ENCODE peak calls at places on chromosome 14, in five cellular contexts. C is IMR-90, E is ascending aorta, K is aorta, O is upper lobe of left lung. X is an unnamed sample.

GRCh38 chr14:35285168-35285990 is 6.8 kb upstream of the PSMA6 start:
- DNase-seq in C (peak; percentile 8), E (no peak), K (no peak), O (no peak), X (no peak)

GRCh38 chr14:90658541-90658967 is 157.7 kb downstream of the TTC7B start:
- DNase-seq in C (peak; percentile 85), E (no peak), K (no peak), O (no peak), X (no peak)

GRCh38 chr14:71237556-71237955 is 330.3 kb downstream of the PCNX1 start:
- DNase-seq in C (no peak), E (no peak), K (no peak), O (no peak), X (no peak)

GRCh38 chr14:35821546-35822411 is 4.4 kb upstream of the BRMS1L start:
- DNase-seq in C (peak; percentile 45), E (no peak), K (no peak), O (no peak), X (no peak)

GRCh38 chr14:44309336-44309735 is 197.7 kb downstream of the FSCB start:
- DNase-seq in C (no peak), E (no peak), K (no peak), O (no peak), X (no peak)

GRCh38 chr14:52352546-52352945 is 38.4 kb downstream of the PTGER2 start:
- DNase-seq in C (peak; percentile 28), E (no peak), K (no peak), O (no peak), X (no peak)

GRCh38 chr14:19975291-19975690 is at the start of gene OR4K15:
- DNase-seq in C (no peak), E (no peak), K (no peak), O (no peak), X (no peak)

GRCh38 chr14:100616854-100617714 is 29.9 kb upstream of the BEGAIN start:
- DNase-seq in C (no peak), E (no peak), K (peak; percentile 32), O (no peak), X (no peak)

GRCh38 chr14:57818511-57818910 is 47.4 kb downstream of the SLC35F4 start:
- DNase-seq in C (no peak), E (no peak), K (no peak), O (no peak), X (no peak)

GRCh38 chr14:68820999-68821683 is 28.3 kb upstream of the ZFP36L1 start:
- DNase-seq in C (no peak), E (no peak), K (no peak), O (peak; percentile 78), X (no peak)

GRCh38 chr14:68819260-68819691 is 26.4 kb upstream of the ZFP36L1 start:
- DNase-seq in C (peak; percentile 66), E (no peak), K (peak; percentile 80), O (peak; percentile 81), X (no peak)

GRCh38 chr14:68822132-68822651 is 29.3 kb upstream of the ZFP36L1 start:
- DNase-seq in C (no peak), E (no peak), K (no peak), O (no peak), X (no peak)

GRCh38 chr14:68820119-68820518 is 27.3 kb upstream of the ZFP36L1 start:
- DNase-seq in C (no peak), E (no peak), K (no peak), O (no peak), X (no peak)

DNA sequence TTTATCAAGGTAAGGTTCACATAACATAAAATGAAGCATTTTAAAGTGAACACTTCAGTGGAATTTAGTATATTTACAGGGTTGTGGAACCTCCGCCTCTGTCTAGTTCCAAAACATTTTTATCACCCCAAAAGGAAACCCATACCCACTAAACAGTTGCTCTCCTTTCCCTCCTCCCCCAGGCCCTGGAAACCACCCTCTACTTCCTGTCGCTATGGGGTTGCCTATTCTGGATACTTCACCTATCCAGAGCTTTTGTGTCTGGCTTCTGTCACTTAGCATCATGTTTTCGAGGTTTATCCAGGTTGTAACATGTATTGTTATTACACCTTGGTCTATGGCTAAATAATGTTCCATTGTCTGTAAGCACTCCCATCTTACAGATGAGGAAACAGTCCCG is 27.7 kb upstream of the ZFP36L1 start:
- DNase-seq in C (no peak), E (no peak), K (no peak), O (no peak), X (no peak)
- H3K4me3 ChIP-seq in C (no peak overlapping the region), E (no peak overlapping the region), K (no peak overlapping the region), O (no peak overlapping the region), X (no peak overlapping the region)

DNA sequence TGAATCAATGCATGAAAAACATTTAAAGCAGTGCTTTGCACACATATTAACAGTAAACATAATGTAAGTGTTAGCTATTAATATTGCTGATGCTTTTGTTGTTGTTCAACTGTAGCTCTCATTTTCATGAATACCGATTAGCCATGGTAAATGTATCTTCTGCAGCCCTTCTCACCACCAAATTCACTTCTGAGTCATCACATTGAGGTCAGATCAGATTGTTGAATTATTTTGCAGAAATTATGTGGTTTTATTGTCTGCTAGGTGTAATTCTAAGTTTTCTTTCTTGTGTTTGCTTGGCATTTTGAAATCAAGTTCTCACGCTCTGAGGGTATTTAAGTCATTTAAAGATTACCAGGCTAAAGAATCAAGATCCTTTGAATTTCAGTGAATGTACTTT is 74.6 kb downstream of the AKAP6 start:
- DNase-seq in C (no peak), E (no peak), K (no peak), O (no peak), X (no peak)
- H3K4me1 ChIP-seq in C (no peaks in the 10 kb centered on the region), E (no peaks in the 10 kb centered on the region), K (no peaks in the 10 kb centered on the region), O (no peaks in the 10 kb centered on the region), X (no peaks in the 10 kb centered on the region)

GRCh38 chr14:22512106-22512814 is 76.8 kb downstream of the DAD1 start:
- DNase-seq in C (no peak), E (no peak), K (no peak), O (no peak), X (no peak)

GRCh38 chr14:22509036-22509709 is 79.9 kb downstream of the DAD1 start:
- DNase-seq in C (no peak), E (no peak), K (no peak), O (no peak), X (no peak)

GRCh38 chr14:22508662-22509035 is 80.4 kb downstream of the DAD1 start:
- DNase-seq in C (no peak), E (no peak), K (no peak), O (no peak), X (no peak)

GRCh38 chr14:22509751-22510300 is 79.2 kb downstream of the DAD1 start:
- DNase-seq in C (no peak), E (no peak), K (no peak), O (no peak), X (no peak)

DNA sequence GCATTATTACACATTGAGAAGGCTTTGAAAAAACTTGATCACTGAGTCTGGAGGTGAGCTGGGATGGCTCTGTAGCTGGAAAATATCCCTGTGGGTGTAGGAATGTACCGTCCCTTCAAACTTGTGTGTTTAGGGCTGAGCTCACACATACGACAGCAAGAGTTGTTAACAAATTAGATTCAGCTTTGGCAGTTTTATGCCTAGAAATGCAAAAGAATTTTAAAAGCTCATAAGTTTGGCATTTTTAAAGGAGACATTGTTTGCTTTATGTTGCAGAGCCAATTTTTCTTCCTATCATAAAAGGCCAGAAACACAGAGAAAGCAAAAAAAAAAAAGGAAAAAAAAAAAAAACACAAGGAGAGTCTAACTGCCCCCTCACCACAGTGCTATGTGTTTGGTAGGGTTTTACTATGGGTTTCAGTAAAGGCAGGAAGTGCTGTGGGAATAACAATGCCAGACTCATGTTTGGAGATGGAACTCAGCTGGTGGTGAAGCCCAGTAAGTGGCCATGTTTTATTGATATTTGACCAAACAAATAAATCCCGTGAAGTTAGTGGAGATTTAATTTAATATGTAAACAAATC is 78.4 kb downstream of the DAD1 start:
- DNase-seq in C (peak; percentile 74), E (no peak), K (no peak), O (no peak), X (no peak)
- H3K4me3 ChIP-seq in C (no peak overlapping the region), E (no peak overlapping the region), K (no peak overlapping the region), O (no peak overlapping the region), X (peak overlapping the region; percentile 63)

DNA sequence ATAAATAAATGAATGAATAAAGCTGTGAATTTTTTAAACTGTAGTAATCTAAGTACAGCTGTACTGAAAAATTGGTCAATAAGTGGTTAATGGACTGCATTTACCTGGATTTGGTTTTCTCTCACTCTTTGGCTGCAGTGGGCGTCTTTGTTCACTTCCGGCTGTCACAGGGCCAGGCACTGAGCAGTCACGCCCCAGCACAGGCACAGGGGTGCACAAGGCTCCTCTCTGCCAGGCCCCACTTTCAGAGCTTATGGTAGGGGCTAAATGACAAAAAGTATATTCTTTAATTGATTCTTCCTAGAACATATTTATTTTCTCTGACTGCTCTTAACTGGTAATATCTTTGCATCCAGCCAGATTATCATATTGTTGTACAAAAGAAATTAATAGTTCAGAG is 70.6 kb upstream of the DYNC1H1 start:
- DNase-seq in C (no peak), E (no peak), K (no peak), O (no peak), X (no peak)
- H3K4me1 ChIP-seq in C (no peaks in the 10 kb centered on the region), E (no peaks in the 10 kb centered on the region), K (no peaks in the 10 kb centered on the region), O (no peaks in the 10 kb centered on the region), X (no peaks in the 10 kb centered on the region)

GRCh38 chr14:103574707-103575285 is 12.0 kb downstream of the COA8 start:
- DNase-seq in C (no peak), E (no peak), K (no peak), O (no peak), X (no peak)

GRCh38 chr14:103569436-103569835 is 6.7 kb downstream of the COA8 start:
- DNase-seq in C (no peak), E (no peak), K (no peak), O (no peak), X (no peak)

GRCh38 chr14:103563089-103563620 is 395 bp downstream of the COA8 start:
- DNase-seq in C (no peak), E (no peak), K (no peak), O (no peak), X (no peak)

GRCh38 chr14:103574104-103574503 is 11.3 kb downstream of the COA8 start:
- DNase-seq in C (no peak), E (no peak), K (no peak), O (no peak), X (no peak)

GRCh38 chr14:103568952-103569351 is 6.2 kb downstream of the COA8 start:
- DNase-seq in C (no peak), E (no peak), K (no peak), O (no peak), X (no peak)
- H3K4me3 ChIP-seq in C (no peak overlapping the region), E (no peak overlapping the region), K (no peak overlapping the region), O (no peak overlapping the region), X (no peak overlapping the region)

DNA sequence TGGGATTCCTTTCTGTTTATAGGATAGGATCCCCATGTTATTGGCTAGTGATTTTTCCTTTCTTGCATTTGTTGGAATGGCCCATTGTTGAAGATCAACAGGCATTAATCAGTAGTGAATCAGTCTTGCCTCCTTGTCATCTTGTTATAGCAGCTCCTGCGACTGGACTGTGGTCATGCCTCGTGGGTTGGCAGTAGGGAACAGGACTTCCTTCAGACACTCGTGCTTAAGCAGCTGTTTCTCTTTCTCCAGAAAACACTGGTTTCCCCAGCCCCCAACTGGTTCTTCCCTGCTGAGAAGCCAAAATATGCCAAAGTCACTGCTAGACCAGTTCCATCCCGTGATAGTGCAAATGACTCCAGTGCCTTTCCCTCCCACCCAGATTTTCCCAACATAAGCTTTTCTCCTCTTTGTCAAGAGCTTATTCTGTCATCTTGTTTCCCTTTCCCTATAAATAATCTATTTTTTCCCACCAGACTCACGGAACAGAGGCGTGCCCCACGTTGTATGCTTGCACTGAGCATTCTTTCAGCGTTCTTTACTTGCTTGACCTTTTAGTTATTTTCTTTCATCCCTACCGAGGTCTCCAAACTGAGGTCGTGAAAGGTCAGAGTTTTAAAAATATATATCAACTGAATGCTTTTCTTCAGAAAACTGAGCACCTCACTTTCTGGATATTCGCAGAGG is 83.5 kb downstream of the SAMD4A start:
- DNase-seq in C (peak; percentile 80), E (peak; percentile 63), K (peak; percentile 78), O (no peak), X (no peak)
- H3K4me1 ChIP-seq in C (peaks cover 41% of the 10 kb centered on the region), E (peaks cover 63% of the 10 kb centered on the region), K (peaks cover 9% of the 10 kb centered on the region), O (peaks cover 47% of the 10 kb centered on the region), X (no peaks in the 10 kb centered on the region)

GRCh38 chr14:77612011-77612620 is 4.3 kb downstream of the SPTLC2 start:
- DNase-seq in C (peak; percentile 71), E (no peak), K (no peak), O (no peak), X (no peak)
- H3K4me3 ChIP-seq in C (no peak overlapping the region), E (no peak overlapping the region), K (no peak overlapping the region), O (no peak overlapping the region), X (no peak overlapping the region)